ENCODE peak calls at places on chromosome 15, in four cellular contexts. One of them, this sample, is unnamed.
A peak's percentile ranks its signal among the peaks of the same experiment; 100 is the strongest.

GRCh38 chr15:96585634-96586386 is 255.3 kb downstream of the NR2F2 start:
- DNase-seq in H9: no peak
- DNase-seq in psoas muscle: no peak
- DNase-seq in CD4-positive, alpha-beta memory T cell: no peak
- DNase-seq in this sample: no peak

GRCh38 chr15:65147902-65148301 is 14.3 kb upstream of the PDCD7 start:
- DNase-seq in CD4-positive, alpha-beta memory T cell: no peak
- DNase-seq in H9: no peak
- DNase-seq in psoas muscle: no peak
- DNase-seq in this sample: no peak

GRCh38 chr15:93223803-93224202 is 134.8 kb upstream of the RGMA start:
- DNase-seq in psoas muscle: no peak
- DNase-seq in H9: no peak
- DNase-seq in CD4-positive, alpha-beta memory T cell: no peak
- DNase-seq in this sample: no peak

GRCh38 chr15:66292261-66293084 is 895 bp upstream of the DIS3L start:
- DNase-seq in CD4-positive, alpha-beta memory T cell: no peak
- DNase-seq in H9: no peak
- DNase-seq in psoas muscle: no peak
- DNase-seq in this sample: no peak

GRCh38 chr15:70853855-70854668 is at the start of gene LARP6:
- DNase-seq in psoas muscle: peak; percentile 68
- DNase-seq in H9: peak; percentile 72
- DNase-seq in CD4-positive, alpha-beta memory T cell: no peak
- DNase-seq in this sample: peak; percentile 3

GRCh38 chr15:60945196-60945595 is 283.9 kb downstream of the RORA start:
- DNase-seq in H9: no peak
- DNase-seq in CD4-positive, alpha-beta memory T cell: no peak
- DNase-seq in psoas muscle: peak; percentile 71
- DNase-seq in this sample: no peak

GRCh38 chr15:27427386-27427785 is 456.4 kb downstream of the GABRG3 start:
- DNase-seq in psoas muscle: no peak
- DNase-seq in CD4-positive, alpha-beta memory T cell: no peak
- DNase-seq in H9: no peak
- DNase-seq in this sample: no peak

GRCh38 chr15:100766225-100767001 is 113.2 kb upstream of the ALDH1A3 start:
- DNase-seq in psoas muscle: no peak
- DNase-seq in CD4-positive, alpha-beta memory T cell: no peak
- DNase-seq in H9: no peak
- DNase-seq in this sample: no peak

GRCh38 chr15:101250931-101251829 is 668 bp downstream of the CHSY1 start:
- DNase-seq in psoas muscle: peak; percentile 47
- DNase-seq in H9: no peak
- DNase-seq in CD4-positive, alpha-beta memory T cell: peak; percentile 53
- DNase-seq in this sample: peak; percentile 41

GRCh38 chr15:29548006-29548405 is 274.3 kb downstream of the TJP1 start:
- DNase-seq in psoas muscle: no peak
- DNase-seq in H9: no peak
- DNase-seq in CD4-positive, alpha-beta memory T cell: no peak
- DNase-seq in this sample: no peak

GRCh38 chr15:81813215-81813614 is 232.6 kb downstream of the MEX3B start:
- DNase-seq in CD4-positive, alpha-beta memory T cell: no peak
- DNase-seq in H9: peak; percentile 69
- DNase-seq in psoas muscle: no peak
- DNase-seq in this sample: no peak

GRCh38 chr15:51758645-51759044 is 7.2 kb downstream of the TMOD2 start:
- DNase-seq in CD4-positive, alpha-beta memory T cell: no peak
- DNase-seq in psoas muscle: peak; percentile 37
- DNase-seq in H9: no peak
- DNase-seq in this sample: no peak

GRCh38 chr15:58222698-58223097 is 84.5 kb downstream of the AQP9 start:
- DNase-seq in psoas muscle: no peak
- DNase-seq in H9: no peak
- DNase-seq in CD4-positive, alpha-beta memory T cell: no peak
- DNase-seq in this sample: no peak

GRCh38 chr15:36612063-36612788 is 32.8 kb downstream of the CDIN1 start:
- DNase-seq in H9: no peak
- DNase-seq in CD4-positive, alpha-beta memory T cell: no peak
- DNase-seq in psoas muscle: no peak
- DNase-seq in this sample: no peak

GRCh38 chr15:70113304-70113700 is 15.6 kb upstream of the TLE3 start:
- DNase-seq in CD4-positive, alpha-beta memory T cell: no peak
- DNase-seq in psoas muscle: peak; percentile 54
- DNase-seq in H9: no peak
- DNase-seq in this sample: no peak

GRCh38 chr15:70761931-70762468 is 1.4 kb downstream of the UACA start:
- DNase-seq in CD4-positive, alpha-beta memory T cell: no peak
- DNase-seq in H9: no peak
- DNase-seq in psoas muscle: no peak
- DNase-seq in this sample: no peak

GRCh38 chr15:84956199-84956598 is 25.5 kb upstream of the PDE8A start:
- DNase-seq in psoas muscle: no peak
- DNase-seq in H9: no peak
- DNase-seq in CD4-positive, alpha-beta memory T cell: no peak
- DNase-seq in this sample: no peak

GRCh38 chr15:84962975-84963374 is 18.7 kb upstream of the PDE8A start:
- DNase-seq in CD4-positive, alpha-beta memory T cell: no peak
- DNase-seq in H9: no peak
- DNase-seq in psoas muscle: no peak
- DNase-seq in this sample: no peak

GRCh38 chr15:84961114-84961452 is 20.6 kb upstream of the PDE8A start:
- DNase-seq in CD4-positive, alpha-beta memory T cell: no peak
- DNase-seq in psoas muscle: no peak
- DNase-seq in H9: no peak
- DNase-seq in this sample: no peak

GRCh38 chr15:84961707-84962106 is 19.9 kb upstream of the PDE8A start:
- DNase-seq in H9: no peak
- DNase-seq in psoas muscle: no peak
- DNase-seq in CD4-positive, alpha-beta memory T cell: no peak
- DNase-seq in this sample: no peak

DNA sequence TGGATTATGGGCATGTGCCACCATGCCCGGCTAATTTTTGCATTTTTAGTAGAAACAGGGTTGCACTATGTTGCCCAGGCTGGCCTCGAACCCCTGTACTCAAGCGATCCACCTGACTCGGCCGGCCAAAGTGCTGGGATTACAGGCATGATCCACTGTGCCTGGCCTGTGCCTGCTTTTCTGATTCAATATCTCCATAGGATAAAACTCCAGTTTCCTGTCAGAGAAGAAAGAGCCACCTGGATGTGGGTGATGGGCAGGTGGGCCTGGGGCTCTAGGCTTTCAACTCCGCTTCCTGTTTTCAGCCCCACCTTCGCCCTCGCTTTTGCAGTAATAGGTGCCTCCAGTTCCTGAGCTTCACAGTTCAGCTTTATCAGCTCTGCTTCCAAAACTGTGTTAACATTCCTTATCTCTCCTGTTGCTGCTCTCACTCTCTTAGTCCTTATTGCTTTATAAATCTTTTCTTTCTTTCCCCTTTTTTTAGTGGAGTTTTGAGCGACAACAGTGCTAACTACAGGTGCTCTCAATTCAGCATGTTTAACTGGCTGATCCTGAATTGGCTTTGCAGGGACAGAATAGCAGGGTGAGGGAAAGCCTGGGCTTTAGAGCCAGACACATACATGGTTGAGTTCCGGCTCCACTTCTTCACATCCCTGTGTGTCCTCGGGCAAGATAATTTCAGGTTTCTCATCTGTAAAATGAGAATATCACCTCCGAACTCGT is 21.1 kb upstream of the PDE8A start:
- DNase-seq in psoas muscle: no peak
- DNase-seq in H9: peak; percentile 74
- DNase-seq in CD4-positive, alpha-beta memory T cell: no peak
- DNase-seq in this sample: no peak
- H3K27me3 ChIP-seq in psoas muscle: no peaks in the 10 kb centered on the region
- H3K27me3 ChIP-seq in H9: no peaks in the 10 kb centered on the region
- H3K27me3 ChIP-seq in CD4-positive, alpha-beta memory T cell: no peaks in the 10 kb centered on the region
- H3K27me3 ChIP-seq in this sample: peaks cover 4% of the 10 kb centered on the region

DNA sequence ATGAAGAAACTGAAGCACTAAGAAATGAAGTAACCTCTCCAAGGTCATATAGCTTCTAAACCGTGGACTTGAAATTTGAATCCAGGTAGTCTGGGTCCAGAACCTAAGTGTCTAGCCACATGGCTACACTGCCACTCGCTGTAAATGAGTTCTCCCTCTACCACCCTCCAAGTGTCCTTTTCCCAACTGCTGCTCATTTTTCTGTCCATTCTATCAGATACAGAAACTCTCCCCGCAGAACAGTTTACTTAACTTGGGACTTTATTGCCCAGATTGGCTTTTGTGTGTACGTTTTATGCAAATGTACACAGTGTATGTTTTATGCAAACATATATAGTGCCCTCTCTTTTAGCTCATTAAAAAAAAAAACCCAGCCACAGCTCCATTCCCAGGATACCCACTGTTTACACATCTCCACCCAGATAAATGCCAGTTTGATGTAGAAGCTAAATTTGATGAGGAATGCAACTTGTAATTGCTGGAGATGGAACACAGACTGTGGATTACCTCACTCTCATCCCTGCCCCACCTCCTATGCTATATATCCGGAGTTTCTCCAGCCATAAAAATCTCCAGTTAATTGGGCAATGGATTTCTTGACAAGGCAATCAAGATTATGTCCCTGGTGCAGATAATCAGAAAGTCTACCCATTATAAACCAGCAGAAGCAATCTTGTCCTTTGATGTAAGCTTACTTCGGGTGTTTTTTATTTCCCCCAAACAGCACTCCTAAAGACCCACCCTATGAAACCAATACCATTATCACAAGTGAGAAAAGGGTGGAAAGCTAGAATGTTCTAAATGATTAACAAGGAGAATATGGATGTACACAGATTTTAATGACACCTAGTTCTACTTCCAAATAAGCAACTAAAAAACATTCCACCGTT is 42.0 kb downstream of the THBS1 start:
- DNase-seq in CD4-positive, alpha-beta memory T cell: no peak
- DNase-seq in H9: no peak
- DNase-seq in psoas muscle: no peak
- DNase-seq in this sample: no peak
- H3K27ac ChIP-seq in CD4-positive, alpha-beta memory T cell: peak overlapping the region; percentile 70
- H3K27ac ChIP-seq in H9: no peak overlapping the region
- H3K27ac ChIP-seq in psoas muscle: no peak overlapping the region
- H3K27ac ChIP-seq in this sample: no peak overlapping the region

GRCh38 chr15:41996921-41997592 is 23.8 kb downstream of the PLA2G4E start:
- DNase-seq in CD4-positive, alpha-beta memory T cell: no peak
- DNase-seq in H9: no peak
- DNase-seq in psoas muscle: no peak
- DNase-seq in this sample: no peak
- H3K27me3 ChIP-seq in CD4-positive, alpha-beta memory T cell: no peaks in the 10 kb centered on the region
- H3K27me3 ChIP-seq in H9: no peaks in the 10 kb centered on the region
- H3K27me3 ChIP-seq in psoas muscle: no peaks in the 10 kb centered on the region
- H3K27me3 ChIP-seq in this sample: no peaks in the 10 kb centered on the region

DNA sequence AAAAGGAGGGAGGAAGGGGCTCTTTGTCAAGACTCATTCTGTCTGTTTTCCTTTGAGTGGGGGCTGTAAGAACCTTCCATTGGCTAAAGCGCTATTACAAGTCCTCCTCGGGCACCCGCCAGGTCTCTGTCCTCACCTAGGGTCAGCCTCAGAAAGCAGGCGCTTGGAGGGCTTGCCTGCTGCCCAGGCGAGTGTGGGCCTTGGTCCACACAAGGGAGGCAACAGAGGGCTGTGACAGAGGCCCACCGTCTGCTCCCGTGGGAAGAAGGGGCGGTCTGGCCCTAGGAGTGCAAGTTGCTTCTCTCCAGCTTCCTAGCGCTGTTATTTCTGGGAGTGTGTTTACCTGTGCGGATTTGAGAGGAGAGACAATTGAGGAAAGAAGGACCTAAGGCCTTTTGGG is 24.0 kb upstream of the EHD4 start:
- DNase-seq in H9: no peak
- DNase-seq in psoas muscle: no peak
- DNase-seq in CD4-positive, alpha-beta memory T cell: no peak
- DNase-seq in this sample: no peak
- H3K27ac ChIP-seq in H9: no peak overlapping the region
- H3K27ac ChIP-seq in psoas muscle: no peak overlapping the region
- H3K27ac ChIP-seq in CD4-positive, alpha-beta memory T cell: no peak overlapping the region
- H3K27ac ChIP-seq in this sample: no peak overlapping the region

GRCh38 chr15:33476908-33477307 is 166.1 kb downstream of the RYR3 start:
- DNase-seq in psoas muscle: no peak
- DNase-seq in CD4-positive, alpha-beta memory T cell: no peak
- DNase-seq in H9: no peak
- DNase-seq in this sample: no peak
- H3K27me3 ChIP-seq in psoas muscle: no peaks in the 10 kb centered on the region
- H3K27me3 ChIP-seq in CD4-positive, alpha-beta memory T cell: no peaks in the 10 kb centered on the region
- H3K27me3 ChIP-seq in H9: no peaks in the 10 kb centered on the region
- H3K27me3 ChIP-seq in this sample: no peaks in the 10 kb centered on the region

GRCh38 chr15:42226648-42227047 is 18.5 kb upstream of the VPS39 start:
- DNase-seq in H9: no peak
- DNase-seq in psoas muscle: no peak
- DNase-seq in CD4-positive, alpha-beta memory T cell: no peak
- DNase-seq in this sample: no peak
- H3K27ac ChIP-seq in H9: no peak overlapping the region
- H3K27ac ChIP-seq in psoas muscle: no peak overlapping the region
- H3K27ac ChIP-seq in CD4-positive, alpha-beta memory T cell: no peak overlapping the region
- H3K27ac ChIP-seq in this sample: no peak overlapping the region

GRCh38 chr15:72967397-72967796 is 84.9 kb upstream of the NEO1 start:
- DNase-seq in psoas muscle: no peak
- DNase-seq in H9: no peak
- DNase-seq in CD4-positive, alpha-beta memory T cell: no peak
- DNase-seq in this sample: no peak
- H3K27me3 ChIP-seq in psoas muscle: no peaks in the 10 kb centered on the region
- H3K27me3 ChIP-seq in H9: no peaks in the 10 kb centered on the region
- H3K27me3 ChIP-seq in CD4-positive, alpha-beta memory T cell: no peaks in the 10 kb centered on the region
- H3K27me3 ChIP-seq in this sample: no peaks in the 10 kb centered on the region

This sample was measured in naive thymus-derived CD4-positive, alpha-beta T cell.